ENCODE peak calls at places on chromosomes 12 and 14, in eight cellular contexts. One of them, this sample, is unnamed.

GRCh38 chr14:68941820-68942219 is 37.3 kb downstream of the ACTN1 start:
- DNase-seq in neural crest cell: no peak
- DNase-seq in transverse colon: peak
- DNase-seq in HFFc6: peak
- DNase-seq in cardiac fibroblast: peak
- DNase-seq in neural progenitor cell: peak
- DNase-seq in fibroblast of lung: peak
- DNase-seq in GM12865: no peak
- DNase-seq in this sample: no peak

GRCh38 chr14:64682173-64682710 is 22.0 kb upstream of the PLEKHG3 start:
- DNase-seq in neural crest cell: no peak
- DNase-seq in transverse colon: peak
- DNase-seq in HFFc6: peak
- DNase-seq in cardiac fibroblast: peak
- DNase-seq in neural progenitor cell: no peak
- DNase-seq in fibroblast of lung: peak
- DNase-seq in GM12865: no peak
- DNase-seq in this sample: no peak

GRCh38 chr14:63760014-63760413 is 32.1 kb upstream of the SGPP1 start:
- DNase-seq in neural crest cell: no peak
- DNase-seq in transverse colon: no peak
- DNase-seq in HFFc6: no peak
- DNase-seq in cardiac fibroblast: no peak
- DNase-seq in neural progenitor cell: no peak
- DNase-seq in fibroblast of lung: no peak
- DNase-seq in GM12865: peak
- DNase-seq in this sample: no peak

GRCh38 chr12:124780752-124781685 is 82.6 kb downstream of the SCARB1 start:
- DNase-seq in neural crest cell: no peak
- DNase-seq in transverse colon: no peak
- DNase-seq in HFFc6: no peak
- DNase-seq in cardiac fibroblast: no peak
- DNase-seq in neural progenitor cell: no peak
- DNase-seq in fibroblast of lung: no peak
- DNase-seq in GM12865: no peak
- DNase-seq in this sample: no peak

GRCh38 chr14:106286697-106287290 is 760.4 kb downstream of the TMEM121 start:
- DNase-seq in neural crest cell: no peak
- DNase-seq in transverse colon: no peak
- DNase-seq in HFFc6: no peak
- DNase-seq in cardiac fibroblast: no peak
- DNase-seq in neural progenitor cell: no peak
- DNase-seq in fibroblast of lung: no peak
- DNase-seq in GM12865: peak
- DNase-seq in this sample: no peak

GRCh38 chr12:25269701-25270100 is 19.0 kb upstream of the KRAS start:
- DNase-seq in neural crest cell: no peak
- DNase-seq in transverse colon: no peak
- DNase-seq in HFFc6: no peak
- DNase-seq in cardiac fibroblast: peak
- DNase-seq in neural progenitor cell: no peak
- DNase-seq in fibroblast of lung: no peak
- DNase-seq in GM12865: peak
- DNase-seq in this sample: no peak

GRCh38 chr12:130041983-130042812 is 120.1 kb upstream of the FZD10 start:
- DNase-seq in neural crest cell: peak
- DNase-seq in transverse colon: peak
- DNase-seq in HFFc6: no peak
- DNase-seq in cardiac fibroblast: no peak
- DNase-seq in neural progenitor cell: peak
- DNase-seq in fibroblast of lung: no peak
- DNase-seq in GM12865: no peak
- DNase-seq in this sample: peak

GRCh38 chr12:25960176-25960575 is 1.7 kb downstream of the RASSF8 start:
- DNase-seq in neural crest cell: no peak
- DNase-seq in transverse colon: no peak
- DNase-seq in HFFc6: peak
- DNase-seq in cardiac fibroblast: peak
- DNase-seq in neural progenitor cell: peak
- DNase-seq in fibroblast of lung: peak
- DNase-seq in GM12865: no peak
- DNase-seq in this sample: no peak

GRCh38 chr12:2636741-2637140 is 158.0 kb upstream of the FKBP4 start:
- DNase-seq in neural crest cell: no peak
- DNase-seq in transverse colon: no peak
- DNase-seq in HFFc6: no peak
- DNase-seq in cardiac fibroblast: no peak
- DNase-seq in neural progenitor cell: no peak
- DNase-seq in fibroblast of lung: no peak
- DNase-seq in GM12865: no peak
- DNase-seq in this sample: no peak

GRCh38 chr12:49501895-49502294 is 36.9 kb upstream of the KCNH3 start:
- DNase-seq in neural crest cell: no peak
- DNase-seq in transverse colon: no peak
- DNase-seq in HFFc6: no peak
- DNase-seq in cardiac fibroblast: no peak
- DNase-seq in neural progenitor cell: no peak
- DNase-seq in fibroblast of lung: no peak
- DNase-seq in GM12865: no peak
- DNase-seq in this sample: no peak

GRCh38 chr14:23034498-23035302 is at the start of gene PSMB5:
- DNase-seq in neural crest cell: peak
- DNase-seq in transverse colon: peak
- DNase-seq in HFFc6: peak
- DNase-seq in cardiac fibroblast: peak
- DNase-seq in neural progenitor cell: peak
- DNase-seq in fibroblast of lung: peak
- DNase-seq in GM12865: peak
- DNase-seq in this sample: peak

GRCh38 chr14:39467889-39468524 is 35.8 kb upstream of the FBXO33 start:
- DNase-seq in neural crest cell: no peak
- DNase-seq in transverse colon: no peak
- DNase-seq in HFFc6: peak
- DNase-seq in cardiac fibroblast: peak
- DNase-seq in neural progenitor cell: peak
- DNase-seq in fibroblast of lung: peak
- DNase-seq in GM12865: peak
- DNase-seq in this sample: no peak

GRCh38 chr14:39472078-39472477 is 39.8 kb upstream of the FBXO33 start:
- DNase-seq in neural crest cell: no peak
- DNase-seq in transverse colon: no peak
- DNase-seq in HFFc6: no peak
- DNase-seq in cardiac fibroblast: no peak
- DNase-seq in neural progenitor cell: no peak
- DNase-seq in fibroblast of lung: no peak
- DNase-seq in GM12865: no peak
- DNase-seq in this sample: no peak

GRCh38 chr14:39474416-39474911 is 42.2 kb upstream of the FBXO33 start:
- DNase-seq in neural crest cell: no peak
- DNase-seq in transverse colon: no peak
- DNase-seq in HFFc6: no peak
- DNase-seq in cardiac fibroblast: no peak
- DNase-seq in neural progenitor cell: no peak
- DNase-seq in fibroblast of lung: peak
- DNase-seq in GM12865: peak
- DNase-seq in this sample: no peak

DNA sequence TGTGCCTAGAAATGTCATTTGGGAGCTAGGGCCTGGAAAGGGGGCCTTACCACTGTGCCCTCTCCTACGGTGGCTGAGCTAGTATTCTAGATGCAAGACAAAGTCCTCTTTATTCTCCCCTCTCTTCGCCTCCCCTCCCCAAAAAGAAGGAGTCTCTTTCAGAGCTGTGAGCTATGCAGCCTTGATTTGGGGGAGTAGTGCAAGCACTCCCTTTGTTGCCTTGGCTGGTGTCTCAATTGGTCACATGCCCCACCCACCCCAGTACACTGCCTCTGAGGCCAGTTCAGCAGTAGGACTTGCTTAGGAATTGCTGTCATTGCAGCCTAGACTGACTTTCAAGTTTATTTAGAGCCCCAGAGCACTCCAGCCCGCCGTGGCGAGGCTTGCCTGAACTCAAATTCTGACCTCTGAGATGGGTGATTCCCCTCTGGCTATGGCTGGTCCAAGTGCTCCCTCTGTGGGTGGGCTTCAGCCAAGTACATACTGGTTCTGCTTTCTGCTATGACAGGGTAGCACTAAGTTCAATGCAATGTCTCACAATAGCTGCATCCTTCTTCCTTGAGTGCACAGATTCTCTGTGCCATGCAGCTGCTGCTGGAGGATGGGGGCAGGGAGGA is 37.0 kb upstream of the FBXO33 start:
- DNase-seq in neural crest cell: peak
- DNase-seq in transverse colon: peak
- DNase-seq in HFFc6: no peak
- DNase-seq in cardiac fibroblast: peak
- DNase-seq in neural progenitor cell: peak
- DNase-seq in fibroblast of lung: no peak
- DNase-seq in GM12865: peak
- DNase-seq in this sample: no peak
- TF ChIP-seq CTCF in neural crest cell: peak
- TF ChIP-seq CTCF in transverse colon: no peak
- TF ChIP-seq CTCF in HFFc6: peak
- TF ChIP-seq CTCF in cardiac fibroblast: peak
- TF ChIP-seq CTCF in neural progenitor cell: peak
- TF ChIP-seq CTCF in fibroblast of lung: peak
- TF ChIP-seq CTCF in GM12865: peak
- TF ChIP-seq CTCF in this sample: peak

GRCh38 chr12:68970951-68971350 is 38.0 kb upstream of the CPM start:
- DNase-seq in neural crest cell: no peak
- DNase-seq in transverse colon: no peak
- DNase-seq in HFFc6: no peak
- DNase-seq in cardiac fibroblast: no peak
- DNase-seq in neural progenitor cell: no peak
- DNase-seq in fibroblast of lung: no peak
- DNase-seq in GM12865: no peak
- DNase-seq in this sample: no peak

GRCh38 chr12:68967036-68967435 is 34.1 kb upstream of the CPM start:
- DNase-seq in neural crest cell: no peak
- DNase-seq in transverse colon: no peak
- DNase-seq in HFFc6: no peak
- DNase-seq in cardiac fibroblast: no peak
- DNase-seq in neural progenitor cell: no peak
- DNase-seq in fibroblast of lung: no peak
- DNase-seq in GM12865: no peak
- DNase-seq in this sample: no peak

GRCh38 chr12:68975811-68976210 is 42.8 kb upstream of the CPM start:
- DNase-seq in neural crest cell: no peak
- DNase-seq in transverse colon: no peak
- DNase-seq in HFFc6: no peak
- DNase-seq in cardiac fibroblast: no peak
- DNase-seq in neural progenitor cell: no peak
- DNase-seq in fibroblast of lung: no peak
- DNase-seq in GM12865: no peak
- DNase-seq in this sample: no peak

GRCh38 chr12:68972570-68972969 is 39.6 kb upstream of the CPM start:
- DNase-seq in neural crest cell: no peak
- DNase-seq in transverse colon: no peak
- DNase-seq in HFFc6: no peak
- DNase-seq in cardiac fibroblast: no peak
- DNase-seq in neural progenitor cell: no peak
- DNase-seq in fibroblast of lung: no peak
- DNase-seq in GM12865: no peak
- DNase-seq in this sample: no peak

GRCh38 chr12:68971404-68971803 is 38.4 kb upstream of the CPM start:
- DNase-seq in neural crest cell: no peak
- DNase-seq in transverse colon: no peak
- DNase-seq in HFFc6: peak
- DNase-seq in cardiac fibroblast: peak
- DNase-seq in neural progenitor cell: no peak
- DNase-seq in fibroblast of lung: peak
- DNase-seq in GM12865: no peak
- DNase-seq in this sample: no peak
- TF ChIP-seq CTCF in neural crest cell: no peak
- TF ChIP-seq CTCF in transverse colon: no peak
- TF ChIP-seq CTCF in HFFc6: no peak
- TF ChIP-seq CTCF in cardiac fibroblast: no peak
- TF ChIP-seq CTCF in neural progenitor cell: no peak
- TF ChIP-seq CTCF in fibroblast of lung: no peak
- TF ChIP-seq CTCF in GM12865: no peak
- TF ChIP-seq CTCF in this sample: no peak

DNA sequence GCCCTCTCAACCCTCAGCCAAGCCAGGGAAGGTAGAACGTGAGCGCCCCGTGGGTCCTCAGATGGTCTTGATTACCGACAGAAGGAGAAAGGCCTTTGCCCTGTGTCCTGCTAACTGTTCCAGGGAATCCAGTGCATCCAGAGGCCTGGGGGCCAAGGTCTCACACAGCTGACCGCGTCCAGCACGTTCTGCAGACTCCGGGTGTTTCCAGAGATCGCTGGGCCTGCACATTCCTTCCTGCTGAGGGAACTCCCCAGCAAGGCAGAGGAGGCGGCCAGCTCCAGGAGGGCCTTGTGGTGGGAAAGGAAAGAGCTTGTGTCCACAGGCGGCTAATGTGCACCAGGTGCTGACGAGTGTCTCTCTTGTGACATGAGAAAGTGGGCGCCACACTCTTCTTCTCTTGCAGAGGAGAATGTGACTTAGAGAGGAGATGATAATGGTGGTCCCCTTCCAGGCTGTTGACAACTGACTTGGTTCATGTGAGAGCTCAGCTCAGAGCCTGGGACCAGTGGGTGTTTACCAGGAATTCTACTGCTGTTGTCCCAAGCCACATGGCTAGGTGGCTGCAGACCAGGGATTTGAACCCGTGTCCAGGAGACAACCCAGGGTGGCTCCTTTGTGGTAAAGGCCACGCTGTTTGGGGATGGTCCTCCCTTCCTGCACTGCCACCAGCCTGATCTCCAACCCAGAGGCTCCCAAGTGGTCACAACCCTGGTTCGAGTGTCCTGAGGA is 46.8 kb upstream of the DLK1 start:
- DNase-seq in neural crest cell: no peak
- DNase-seq in transverse colon: no peak
- DNase-seq in HFFc6: peak
- DNase-seq in cardiac fibroblast: peak
- DNase-seq in neural progenitor cell: no peak
- DNase-seq in fibroblast of lung: peak
- DNase-seq in GM12865: no peak
- DNase-seq in this sample: no peak
- TF ChIP-seq CTCF in neural crest cell: no peak
- TF ChIP-seq CTCF in transverse colon: no peak
- TF ChIP-seq CTCF in HFFc6: peak
- TF ChIP-seq CTCF in cardiac fibroblast: no peak
- TF ChIP-seq CTCF in neural progenitor cell: no peak
- TF ChIP-seq CTCF in fibroblast of lung: peak
- TF ChIP-seq CTCF in GM12865: no peak
- TF ChIP-seq CTCF in this sample: no peak

DNA sequence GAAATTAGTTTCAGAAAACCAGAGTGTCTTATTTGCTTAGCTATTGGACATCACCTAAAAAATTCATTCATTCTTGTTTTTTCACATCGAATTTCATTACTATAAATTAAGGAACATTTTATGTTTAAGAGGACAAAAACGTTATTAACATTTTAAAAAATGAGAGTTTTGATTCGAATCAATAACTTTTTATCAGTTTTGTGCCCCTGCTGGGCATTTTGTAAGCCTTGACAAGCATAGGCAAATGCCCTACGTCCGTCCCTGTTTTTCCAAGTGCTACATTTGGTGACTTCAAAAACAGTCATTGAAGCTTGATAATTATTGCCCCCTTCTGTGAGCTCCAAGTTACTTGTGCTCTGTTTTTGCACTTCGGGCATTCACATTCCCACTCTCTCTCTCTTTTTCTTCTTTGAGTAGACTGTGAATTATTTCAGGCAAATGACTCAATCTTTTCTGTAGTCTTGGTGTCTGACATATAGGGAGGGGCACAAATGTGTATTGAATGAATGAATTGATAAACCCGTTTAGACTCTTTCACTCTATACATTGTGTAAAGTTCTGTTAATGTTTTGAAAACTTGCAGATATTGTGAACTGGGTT is 1.2 kb downstream of the APAF1 start:
- DNase-seq in neural crest cell: no peak
- DNase-seq in transverse colon: no peak
- DNase-seq in HFFc6: peak
- DNase-seq in cardiac fibroblast: peak
- DNase-seq in neural progenitor cell: peak
- DNase-seq in fibroblast of lung: peak
- DNase-seq in GM12865: peak
- DNase-seq in this sample: no peak
- TF ChIP-seq CTCF in neural crest cell: peak
- TF ChIP-seq CTCF in transverse colon: peak
- TF ChIP-seq CTCF in HFFc6: peak
- TF ChIP-seq CTCF in cardiac fibroblast: peak
- TF ChIP-seq CTCF in neural progenitor cell: peak
- TF ChIP-seq CTCF in fibroblast of lung: peak
- TF ChIP-seq CTCF in GM12865: no peak
- TF ChIP-seq CTCF in this sample: peak

This sample was measured in progenitor cell of endocrine pancreas.